ENCODE peak calls at places on chromosomes 3 and 15, in nine cellular contexts. L is AG20443; Z is GM23248; W is activated CD8-positive, alpha-beta memory T cell treated with anti-CD3 and anti-CD28 coated beads for 24 hours; E is left cardiac atrium; F is anterior cingulate cortex; X is NCI-H226; U is heart left ventricle; J is nephron progenitor cell. O is an unnamed sample.

GRCh38 chr3:63067999-63068645 is 192.9 kb upstream of the CADPS start:
- DNase-seq in L (peak), Z (peak), W (no peak), E (no peak), F (no peak), X (peak), U (no peak), J (peak), O (no peak)

GRCh38 chr15:38216763-38217162 is 35.9 kb upstream of the SPRED1 start:
- DNase-seq in L (no peak), Z (peak), W (no peak), E (no peak), F (no peak), X (no peak), U (no peak), J (no peak), O (no peak)

GRCh38 chr3:98573231-98573728 is 20.1 kb downstream of the CPOX start:
- DNase-seq in L (peak), Z (peak), W (no peak), E (no peak), F (no peak), X (peak), U (no peak), J (no peak), O (no peak)

GRCh38 chr15:74036271-74037170 is 42.0 kb downstream of the PML start:
- DNase-seq in L (peak), Z (peak), W (no peak), E (peak), F (no peak), X (peak), U (no peak), J (peak), O (peak)

GRCh38 chr3:140922634-140923033 is 19.0 kb upstream of the SLC25A36 start:
- DNase-seq in L (peak), Z (peak), W (no peak), E (no peak), F (no peak), X (no peak), U (no peak), J (no peak), O (no peak)

GRCh38 chr3:181326637-181327223 is 337.2 kb upstream of the DNAJC19 start:
- DNase-seq in L (no peak), Z (peak), W (no peak), E (no peak), F (no peak), X (no peak), U (no peak), J (peak), O (no peak)

GRCh38 chr3:10366681-10367101 is 45.8 kb upstream of the SEC13 start:
- DNase-seq in L (peak), Z (peak), W (no peak), E (no peak), F (no peak), X (peak), U (no peak), J (no peak), O (no peak)

GRCh38 chr3:62051506-62051905 is 321.8 kb downstream of the FEZF2 start:
- DNase-seq in L (peak), Z (peak), W (no peak), E (no peak), F (no peak), X (no peak), U (no peak), J (no peak), O (peak)

GRCh38 chr15:70853855-70854668 is at the start of gene LARP6:
- DNase-seq in L (peak), Z (peak), W (peak), E (peak), F (no peak), X (peak), U (peak), J (peak), O (peak)

GRCh38 chr3:188635258-188636038 is 481.5 kb downstream of the LPP start:
- DNase-seq in L (no peak), Z (no peak), W (no peak), E (no peak), F (no peak), X (no peak), U (no peak), J (no peak), O (no peak)

GRCh38 chr15:92880796-92881569 is 19.1 kb upstream of the CHD2 start:
- DNase-seq in L (peak), Z (peak), W (no peak), E (no peak), F (no peak), X (no peak), U (no peak), J (no peak), O (no peak)

GRCh38 chr15:55992769-55993110 is 672 bp downstream of the NEDD4 start:
- DNase-seq in L (no peak), Z (peak), W (no peak), E (no peak), F (no peak), X (no peak), U (no peak), J (no peak), O (no peak)

GRCh38 chr3:141795719-141796435 is 32.7 kb downstream of the GRK7 start:
- DNase-seq in L (peak), Z (peak), W (no peak), E (peak), F (no peak), X (no peak), U (no peak), J (no peak), O (peak)

GRCh38 chr3:29759443-29760033 is 478.7 kb downstream of the RBMS3 start:
- DNase-seq in L (no peak), Z (peak), W (no peak), E (peak), F (no peak), X (peak), U (no peak), J (no peak), O (no peak)

GRCh38 chr15:64749999-64750657 is 25.3 kb downstream of the RBPMS2 start:
- DNase-seq in L (peak), Z (peak), W (no peak), E (peak), F (no peak), X (no peak), U (peak), J (peak), O (no peak)